ENCODE peak calls at places on chromosomes 7 and 10, in four cellular contexts. L is naive thymus-derived CD8-positive, alpha-beta T cell; G is hippocampal formation; H is G401. U is an unnamed sample.

GRCh38 chr7:137390076-137390475 is 46.5 kb upstream of the PTN start:
- DNase-seq in G (no peak), H (no peak), L (no peak), U (no peak)

GRCh38 chr7:477626-478220 is 41.9 kb downstream of the PDGFA start:
- DNase-seq in L (no peak), H (no peak), G (no peak), U (no peak)

GRCh38 chr7:121752706-121753105 is 120.3 kb upstream of the PTPRZ1 start:
- DNase-seq in H (no peak), G (peak), L (no peak), U (no peak)

GRCh38 chr10:99843310-99843709 is 60.9 kb downstream of the ABCC2 start:
- DNase-seq in G (no peak), L (no peak), H (no peak), U (no peak)

GRCh38 chr10:47164800-47165128 is 135.2 kb upstream of the GDF10 start:
- DNase-seq in L (no peak), H (no peak), G (no peak), U (no peak)

GRCh38 chr7:29968683-29969457 is 20.7 kb downstream of the SCRN1 start:
- DNase-seq in G (peak), H (peak), L (no peak), U (no peak)

GRCh38 chr10:78432582-78432981 is 398.9 kb downstream of the RPS24 start:
- DNase-seq in G (no peak), L (no peak), H (no peak), U (no peak)

GRCh38 chr7:142345817-142346216 is 88.0 kb upstream of the PRSS58 start:
- DNase-seq in G (no peak), L (peak), H (no peak), U (no peak)

GRCh38 chr10:47340613-47341170 is 7.5 kb upstream of the RBP3 start:
- DNase-seq in G (peak), L (peak), H (peak), U (peak)

GRCh38 chr7:55325371-55325792 is 39.8 kb upstream of the LANCL2 start:
- DNase-seq in G (no peak), H (peak), L (no peak), U (no peak)

GRCh38 chr10:21296575-21297355 is 228.7 kb downstream of the SKIDA1 start:
- DNase-seq in H (no peak), G (no peak), L (no peak), U (no peak)

GRCh38 chr7:135690566-135690965 is 28.3 kb downstream of the STMP1 start:
- DNase-seq in L (no peak), G (no peak), H (no peak), U (no peak)

GRCh38 chr7:74048999-74049599 is 21.1 kb downstream of the ELN start:
- DNase-seq in G (no peak), L (no peak), H (no peak), U (no peak)

GRCh38 chr7:112052507-112052906 is 153.7 kb downstream of the DOCK4 start:
- DNase-seq in H (no peak), G (no peak), L (no peak), U (no peak)

GRCh38 chr10:102729090-102730026 is 14.4 kb upstream of the WBP1L start:
- DNase-seq in L (peak), H (peak), G (peak), U (peak)

GRCh38 chr10:24951201-24952145 is 933 bp downstream of the PRTFDC1 start:
- DNase-seq in H (peak), G (peak), L (no peak), U (no peak)

GRCh38 chr10:118818621-118819221 is 64.0 kb upstream of the CACUL1 start:
- DNase-seq in L (no peak), H (peak), G (peak), U (no peak)

GRCh38 chr10:68096913-68097509 is 12.3 kb upstream of the MYPN start:
- DNase-seq in G (no peak), H (peak), L (no peak), U (no peak)

GRCh38 chr7:55158541-55158940 is 139.7 kb downstream of the EGFR start:
- DNase-seq in H (no peak), G (no peak), L (no peak), U (no peak)

GRCh38 chr7:66050990-66051424 is 24.6 kb upstream of the ASL start:
- DNase-seq in G (no peak), L (no peak), H (peak), U (no peak)

GRCh38 chr7:94060772-94061171 is 56.6 kb upstream of the BET1 start:
- DNase-seq in L (no peak), H (no peak), G (no peak), U (no peak)

GRCh38 chr7:36971515-36972139 is 247.3 kb upstream of the AOAH start:
- DNase-seq in L (no peak), H (no peak), G (no peak), U (no peak)

GRCh38 chr10:101319241-101319915 is 34.6 kb upstream of the BTRC start:
- DNase-seq in L (no peak), H (no peak), G (no peak), U (no peak)

GRCh38 chr7:27112960-27113949 is 10.8 kb upstream of the HOXA2 start:
- DNase-seq in H (no peak), L (no peak), G (no peak), U (no peak)

U was measured in effector CD8-positive, alpha-beta T cell.